ENCODE peak calls at places on chromosomes 6 and 20, in four cellular contexts. L is body of pancreas, E is uterus, F is HFF-Myc. C is an unnamed sample.
A peak's percentile ranks its signal among the peaks of the same experiment; 100 is the strongest.

GRCh38 chr6:6803180-6803978 is 214.9 kb downstream of the LY86 start:
- DNase-seq in L (no peak), E (no peak), F (no peak), C (peak; percentile 50)

GRCh38 chr6:170008386-170008785 is 257.0 kb downstream of the ERMARD start:
- DNase-seq in L (no peak), E (no peak), F (no peak), C (no peak)

GRCh38 chr6:36793913-36794703 is 45.1 kb downstream of the CPNE5 start:
- DNase-seq in L (no peak), E (peak; percentile 43), F (no peak), C (no peak)

GRCh38 chr6:170044836-170045562 is 245.9 kb downstream of the DLL1 start:
- DNase-seq in L (no peak), E (no peak), F (no peak), C (no peak)

GRCh38 chr20:11496382-11496781 is 421.3 kb upstream of the BTBD3 start:
- DNase-seq in L (no peak), E (no peak), F (no peak), C (peak; percentile 57)

GRCh38 chr6:87641065-87641692 is 51.2 kb downstream of the ORC3 start:
- DNase-seq in L (no peak), E (no peak), F (no peak), C (no peak)

GRCh38 chr6:51467231-51467952 is 620.0 kb downstream of the PKHD1 start:
- DNase-seq in L (no peak), E (no peak), F (no peak), C (no peak)

GRCh38 chr6:121437861-121438651 is 2.6 kb downstream of the GJA1 start:
- DNase-seq in L (peak; percentile 44), E (peak; percentile 46), F (no peak), C (no peak)

GRCh38 chr20:33061626-33062025 is 7.9 kb downstream of the BPIFB3 start:
- DNase-seq in L (no peak), E (peak; percentile 15), F (no peak), C (no peak)

GRCh38 chr6:64683682-64684081 is 1023.3 kb downstream of the EYS start:
- DNase-seq in L (no peak), E (no peak), F (no peak), C (no peak)

GRCh38 chr6:1044040-1044836 is 267.7 kb upstream of the FOXQ1 start:
- DNase-seq in L (peak; percentile 79), E (no peak), F (no peak), C (no peak)

GRCh38 chr20:1686151-1686748 is 28.7 kb upstream of the SIRPG start:
- DNase-seq in L (no peak), E (no peak), F (no peak), C (no peak)
- H3K4me3 ChIP-seq in L (no peak overlapping the region), E (no peak overlapping the region), F (no peak overlapping the region), C (no peak overlapping the region)

GRCh38 chr6:31879901-31880300 is 1.1 kb upstream of the SLC44A4 start:
- DNase-seq in L (no peak), E (no peak), F (no peak), C (no peak)

GRCh38 chr6:31877651-31878161 is 1.1 kb downstream of the SLC44A4 start:
- DNase-seq in L (peak; percentile 76), E (no peak), F (no peak), C (no peak)

GRCh38 chr6:31877125-31877650 is 1.6 kb downstream of the SLC44A4 start:
- DNase-seq in L (peak; percentile 41), E (no peak), F (no peak), C (no peak)

GRCh38 chr6:31878761-31879542 is at the start of gene SLC44A4:
- DNase-seq in L (no peak), E (no peak), F (no peak), C (no peak)

DNA sequence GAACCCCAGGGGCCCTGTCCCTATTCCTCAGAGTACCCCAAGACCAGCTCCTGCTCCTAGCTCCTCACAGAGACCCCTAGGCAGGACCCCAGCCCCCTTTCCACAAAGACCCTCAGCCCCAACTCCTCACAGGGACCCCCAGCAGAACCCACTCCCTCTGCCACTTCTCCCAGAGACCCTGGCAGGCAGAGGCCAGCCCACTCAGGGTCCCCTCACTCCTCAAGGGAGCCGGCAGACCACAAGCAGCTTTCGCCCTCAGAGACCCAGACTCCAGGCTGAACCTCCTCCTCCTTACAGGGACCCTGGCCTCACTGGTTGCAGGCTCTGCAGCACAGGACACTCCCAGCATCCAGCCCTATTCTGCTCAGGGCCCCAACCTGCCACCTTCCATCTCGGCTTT is 575 bp downstream of the SLC44A4 start:
- DNase-seq in L (no peak), E (no peak), F (no peak), C (no peak)
- H3K4me3 ChIP-seq in L (no peak overlapping the region), E (no peak overlapping the region), F (no peak overlapping the region), C (no peak overlapping the region)

DNA sequence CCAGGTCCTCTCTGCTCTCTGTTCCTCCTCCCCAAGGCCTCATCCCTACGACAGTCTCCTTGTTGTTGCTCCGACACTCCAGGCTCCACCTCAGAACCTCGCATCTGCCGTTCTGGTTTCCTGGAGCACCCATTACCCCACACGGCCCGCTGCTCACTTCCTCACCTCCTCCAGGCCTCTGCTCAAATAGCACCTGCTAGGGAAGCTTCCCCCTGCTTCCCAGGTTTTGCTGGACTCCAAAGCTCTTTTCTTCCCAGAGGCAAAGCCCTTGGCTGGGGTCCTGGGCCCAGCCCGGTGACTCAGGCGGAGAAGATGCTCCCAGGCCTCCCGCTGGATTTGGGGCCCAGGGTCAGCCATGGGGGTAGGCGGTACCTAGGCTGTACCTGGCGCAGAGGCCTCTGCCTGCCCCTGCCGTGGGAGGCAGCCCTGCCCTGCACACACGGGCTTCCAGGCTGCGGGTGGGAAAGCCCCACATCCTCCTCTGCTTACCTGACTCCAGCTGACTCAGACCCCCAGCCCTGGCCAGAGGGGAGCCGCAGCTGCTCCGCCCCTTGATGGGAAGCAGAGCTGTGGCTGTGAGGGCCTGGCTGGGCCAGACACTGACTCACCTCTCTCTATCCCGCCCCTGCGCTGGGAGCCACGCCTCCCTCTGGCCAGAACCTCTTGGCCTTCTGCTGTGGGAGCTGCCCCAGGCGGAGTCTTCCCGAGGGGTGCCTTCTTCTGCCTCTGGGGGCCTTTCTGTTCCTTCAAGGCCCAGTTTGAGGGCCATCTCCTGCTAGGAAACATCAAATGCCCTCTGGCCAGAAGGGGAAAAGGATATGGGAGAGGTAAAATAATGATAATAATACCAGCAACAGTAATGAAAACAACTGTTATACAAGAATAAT is 130.5 kb downstream of the CEBPB start:
- DNase-seq in L (peak; percentile 89), E (peak; percentile 97), F (no peak), C (peak; percentile 96)
- H3K4me3 ChIP-seq in L (no peak overlapping the region), E (peak overlapping the region; percentile 40), F (peak overlapping the region; percentile 27), C (peak overlapping the region; percentile 26)

GRCh38 chr6:44869321-44869897 is 458.7 kb upstream of the RUNX2 start:
- DNase-seq in L (no peak), E (no peak), F (no peak), C (no peak)
- H3K4me3 ChIP-seq in L (no peak overlapping the region), E (no peak overlapping the region), F (no peak overlapping the region), C (no peak overlapping the region)

GRCh38 chr6:157764346-157765068 is 58.5 kb upstream of the SNX9 start:
- DNase-seq in L (peak; percentile 79), E (peak; percentile 90), F (peak; percentile 100), C (peak; percentile 100)
- H3K4me3 ChIP-seq in L (no peak overlapping the region), E (no peak overlapping the region), F (peak overlapping the region; percentile 8), C (no peak overlapping the region)

C was measured in kidney epithelial cell.